ENCODE peak calls at places on chromosomes 1 and 21, in five cellular contexts. C is K562, J is SK-N-SH, V is GM12892, P is HepG2. I is an unnamed sample.

GRCh38 chr1:213905315-213905714 is 82.5 kb upstream of the PROX1 start:
- DNase-seq in V (no peak), P (no peak), C (no peak), J (no peak), I (no peak)

GRCh38 chr21:25871566-25871965 is 136.8 kb downstream of the GABPA start:
- DNase-seq in J (no peak), C (peak; percentile 27), V (no peak), P (no peak), I (no peak)

GRCh38 chr1:157025321-157025720 is 20.2 kb downstream of the ARHGEF11 start:
- DNase-seq in J (no peak), C (no peak), P (no peak), V (no peak), I (no peak)

GRCh38 chr1:179366093-179366800 is 476 bp downstream of the AXDND1 start:
- DNase-seq in J (no peak), C (no peak), V (no peak), P (no peak), I (no peak)

GRCh38 chr21:14526816-14527689 is 19.1 kb downstream of the SAMSN1 start:
- DNase-seq in P (no peak), V (no peak), J (no peak), C (no peak), I (no peak)

GRCh38 chr1:64540265-64540791 is 70.4 kb downstream of the CACHD1 start:
- DNase-seq in V (no peak), C (no peak), P (no peak), J (no peak), I (no peak)

GRCh38 chr1:116211294-116211693 is 100.1 kb downstream of the MAB21L3 start:
- DNase-seq in C (no peak), P (no peak), V (no peak), J (no peak), I (no peak)

GRCh38 chr1:165168466-165168865 is 188.0 kb downstream of the LMX1A start:
- DNase-seq in C (no peak), V (no peak), J (no peak), P (no peak), I (no peak)

GRCh38 chr1:172144445-172145060 is 275.9 kb upstream of the C1orf105 start:
- DNase-seq in P (no peak), J (peak; percentile 50), C (no peak), V (no peak), I (no peak)

GRCh38 chr1:113792986-113793385 is 19.3 kb downstream of the RSBN1 start:
- DNase-seq in J (no peak), V (no peak), P (no peak), C (no peak), I (no peak)

GRCh38 chr1:202235856-202236837 is 42.5 kb downstream of the LGR6 start:
- DNase-seq in V (peak; percentile 79), P (peak; percentile 66), C (peak; percentile 96), J (peak; percentile 87), I (peak; percentile 83)

GRCh38 chr1:177001556-177001955 is 163.0 kb downstream of the ASTN1 start:
- DNase-seq in C (no peak), J (no peak), V (no peak), P (no peak), I (no peak)

GRCh38 chr1:25795955-25796806 is 3.8 kb upstream of the SELENON start:
- DNase-seq in J (no peak), P (no peak), V (no peak), C (no peak), I (no peak)

GRCh38 chr1:173295391-173295790 is 88.3 kb upstream of the TNFSF4 start:
- DNase-seq in P (no peak), C (no peak), V (no peak), J (no peak), I (no peak)

GRCh38 chr21:31987696-31988095 is 114.9 kb downstream of the HUNK start:
- DNase-seq in C (no peak), J (no peak), P (no peak), V (no peak), I (no peak)

GRCh38 chr21:31977816-31978215 is 105.0 kb downstream of the HUNK start:
- DNase-seq in P (no peak), C (no peak), V (no peak), J (no peak), I (no peak)

GRCh38 chr21:31986035-31986856 is 113.4 kb downstream of the HUNK start:
- DNase-seq in J (no peak), P (no peak), V (no peak), C (no peak), I (no peak)

GRCh38 chr21:31985398-31985797 is 112.6 kb downstream of the HUNK start:
- DNase-seq in C (no peak), P (no peak), J (no peak), V (no peak), I (no peak)

GRCh38 chr21:31983120-31983519 is 110.3 kb downstream of the HUNK start:
- DNase-seq in V (no peak), P (peak; percentile 37), C (no peak), J (no peak), I (no peak)
- TF ChIP-seq TAF1 in V (no peak), P (no peak), C (no peak), J (no peak), I (no peak)

GRCh38 chr21:43604505-43605204 is 54.6 kb downstream of the HSF2BP start:
- DNase-seq in V (no peak), C (no peak), J (no peak), P (no peak), I (no peak)
- TF ChIP-seq TAF1 in V (no peak), C (no peak), J (no peak), P (no peak), I (no peak)

GRCh38 chr1:105210747-105211146 is 1461.0 kb downstream of the AMY1C start:
- DNase-seq in V (no peak), C (no peak), J (no peak), P (no peak), I (no peak)
- TF ChIP-seq TAF1 in V (no peak), C (no peak), J (no peak), P (no peak), I (no peak)

GRCh38 chr1:78533536-78533935 is 42.8 kb downstream of the PTGFR start:
- DNase-seq in J (peak; percentile 6), P (no peak), V (no peak), C (no peak), I (no peak)

GRCh38 chr1:78541479-78541878 is 50.7 kb downstream of the PTGFR start:
- DNase-seq in J (no peak), C (no peak), P (no peak), V (no peak), I (no peak)

GRCh38 chr1:78540056-78540455 is 49.3 kb downstream of the PTGFR start:
- DNase-seq in J (no peak), V (no peak), C (no peak), P (no peak), I (no peak)

GRCh38 chr1:78535286-78535685 is 44.5 kb downstream of the PTGFR start:
- DNase-seq in C (no peak), P (no peak), J (no peak), V (no peak), I (no peak)

DNA sequence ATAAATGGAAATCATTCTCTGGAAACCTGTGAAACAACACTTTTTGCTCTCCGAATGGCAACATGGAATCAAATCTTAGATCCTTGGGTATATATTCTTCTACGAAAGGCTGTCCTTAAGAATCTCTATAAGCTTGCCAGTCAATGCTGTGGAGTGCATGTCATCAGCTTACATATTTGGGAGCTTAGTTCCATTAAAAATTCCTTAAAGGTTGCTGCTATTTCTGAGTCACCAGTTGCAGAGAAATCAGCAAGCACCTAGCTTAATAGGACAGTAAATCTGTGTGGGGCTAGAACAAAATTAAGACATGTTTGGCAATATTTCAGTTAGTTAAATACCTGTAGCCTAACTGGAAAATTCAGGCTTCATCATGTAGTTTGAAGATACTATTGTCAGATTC is 45.7 kb downstream of the PTGFR start:
- DNase-seq in C (no peak), V (no peak), P (no peak), J (no peak), I (no peak)
- TF ChIP-seq TAF1 in C (no peak), V (no peak), P (no peak), J (no peak), I (no peak)

GRCh38 chr1:54744696-54745095 is 19.6 kb downstream of the PARS2 start:
- DNase-seq in J (no peak), C (no peak), P (no peak), V (no peak), I (no peak)
- TF ChIP-seq TAF1 in J (no peak), C (no peak), P (no peak), V (no peak), I (no peak)

DNA sequence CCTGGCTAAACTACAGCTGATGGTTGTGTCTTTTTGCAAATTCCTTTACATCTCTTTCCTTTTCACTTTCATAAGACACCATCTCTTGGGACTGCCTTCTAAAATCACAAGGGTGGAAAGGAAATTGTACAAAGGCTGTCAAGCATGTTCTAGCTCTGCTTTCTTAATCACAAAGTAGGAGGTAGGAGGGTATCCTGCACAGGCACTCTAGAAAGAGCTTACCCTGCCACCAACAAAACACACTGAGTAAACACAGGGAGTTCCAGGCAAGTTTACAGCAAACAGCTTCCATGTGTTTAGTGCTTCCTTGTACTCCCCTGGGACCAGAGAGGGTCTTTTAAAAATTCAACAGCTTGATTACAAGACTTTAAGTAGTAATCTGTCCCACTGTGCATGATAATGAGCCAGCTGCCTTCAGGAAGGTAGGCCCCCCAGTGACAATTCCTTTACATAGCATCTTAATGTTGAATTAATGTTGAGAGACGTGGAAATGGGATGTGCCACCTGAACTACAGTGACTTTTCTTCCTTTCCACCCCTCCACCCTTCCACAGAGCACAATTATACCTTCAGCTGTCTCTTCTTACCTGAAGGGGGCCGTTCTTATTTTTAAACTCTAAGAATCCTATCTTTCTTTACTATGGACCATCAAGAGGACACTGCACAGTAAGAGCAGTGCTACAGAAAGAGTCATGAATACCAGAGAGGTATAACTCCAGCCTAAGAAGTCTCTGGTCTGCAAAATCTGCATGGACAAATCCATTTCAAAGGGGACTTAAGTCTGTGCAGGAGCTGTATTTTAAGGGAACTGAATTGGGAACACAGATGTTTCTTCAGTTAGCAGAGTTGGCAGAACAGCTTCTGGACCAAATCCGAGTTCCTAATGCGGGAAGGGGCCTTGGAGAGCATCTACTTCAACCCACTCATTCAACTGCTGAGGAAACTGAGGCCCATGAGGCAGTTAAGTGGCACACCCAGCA is 2.2 kb downstream of the PLPP3 start:
- DNase-seq in P (peak; percentile 44), C (no peak), V (no peak), J (peak; percentile 54), I (no peak)
- TF ChIP-seq TAF1 in P (no peak), C (no peak), V (no peak), J (no peak), I (no peak)

GRCh38 chr1:81510701-81511100 is 290.0 kb upstream of the ADGRL2 start:
- DNase-seq in V (no peak), P (no peak), J (no peak), C (no peak), I (no peak)

GRCh38 chr1:81511281-81511680 is 289.5 kb upstream of the ADGRL2 start:
- DNase-seq in P (no peak), J (no peak), V (no peak), C (no peak), I (no peak)

GRCh38 chr1:81506691-81507090 is 294.0 kb upstream of the ADGRL2 start:
- DNase-seq in P (no peak), J (no peak), C (no peak), V (no peak), I (no peak)

GRCh38 chr1:81512242-81512641 is 288.5 kb upstream of the ADGRL2 start:
- DNase-seq in C (no peak), J (peak; percentile 14), P (no peak), V (no peak), I (no peak)

GRCh38 chr1:81509619-81510018 is 291.1 kb upstream of the ADGRL2 start:
- DNase-seq in C (no peak), P (no peak), V (no peak), J (no peak), I (no peak)
- TF ChIP-seq TAF1 in C (no peak), P (no peak), V (no peak), J (no peak), I (no peak)

I was measured in GM12891.